ENCODE peak calls at places on chromosome 18, in seven cellular contexts. C, R, W, U, M, J and K are unnamed samples.

GRCh38 chr18:37294951-37295350 is 270.6 kb downstream of the CELF4 start:
- DNase-seq in C (no peak), R (no peak), W (peak), U (no peak), M (peak), J (no peak), K (no peak)

GRCh38 chr18:37484893-37485834 is 80.4 kb downstream of the CELF4 start:
- DNase-seq in C (no peak), R (no peak), W (peak), U (no peak), M (peak), J (no peak), K (no peak)

GRCh38 chr18:58529714-58530354 is 99.1 kb downstream of the ALPK2 start:
- DNase-seq in C (no peak), R (peak), W (peak), U (peak), M (peak), J (peak), K (peak)

GRCh38 chr18:70600225-70600925 is 311.5 kb downstream of the SOCS6 start:
- DNase-seq in C (no peak), R (no peak), W (no peak), U (no peak), M (no peak), J (no peak), K (no peak)

GRCh38 chr18:79068299-79068945 is 772 bp upstream of the ATP9B start:
- DNase-seq in C (no peak), R (no peak), W (no peak), U (no peak), M (peak), J (no peak), K (no peak)

GRCh38 chr18:57775937-57776336 is 27.2 kb downstream of the ATP8B1 start:
- DNase-seq in C (no peak), R (no peak), W (no peak), U (no peak), M (no peak), J (no peak), K (no peak)

GRCh38 chr18:44895176-44895798 is 214.6 kb downstream of the SETBP1 start:
- DNase-seq in C (no peak), R (peak), W (no peak), U (peak), M (peak), J (peak), K (peak)

GRCh38 chr18:39786477-39786876 is 2168.6 kb upstream of the PIK3C3 start:
- DNase-seq in C (no peak), R (no peak), W (no peak), U (no peak), M (no peak), J (no peak), K (no peak)

GRCh38 chr18:6884944-6885343 is 155.4 kb downstream of the ARHGAP28 start:
- DNase-seq in C (no peak), R (no peak), W (no peak), U (no peak), M (peak), J (no peak), K (no peak)

GRCh38 chr18:58668897-58669296 is 2.4 kb upstream of the MALT1 start:
- DNase-seq in C (no peak), R (no peak), W (no peak), U (no peak), M (no peak), J (no peak), K (no peak)

GRCh38 chr18:44654555-44654954 is 26.1 kb upstream of the SETBP1 start:
- DNase-seq in C (no peak), R (no peak), W (no peak), U (no peak), M (no peak), J (peak), K (no peak)

DNA sequence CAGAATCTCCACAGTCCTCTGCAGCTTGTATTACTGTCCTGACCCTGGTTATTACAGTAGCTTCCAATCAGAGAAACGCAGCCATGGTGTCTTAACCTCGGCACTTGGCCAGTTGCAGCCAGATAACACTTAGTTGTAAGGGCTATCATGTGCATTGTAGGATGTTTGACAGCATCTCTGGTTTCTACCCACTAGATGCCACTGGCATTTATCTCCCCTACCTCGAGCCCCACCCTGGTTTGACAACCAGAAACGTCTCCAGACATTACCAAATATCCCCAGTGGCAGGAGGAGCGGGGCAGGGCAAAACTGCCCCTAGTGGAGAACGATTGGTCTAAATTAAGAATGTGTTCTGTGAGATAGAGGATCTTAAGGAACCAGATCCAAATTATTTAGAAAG is 13.1 kb downstream of the DSG2 start:
- DNase-seq in C (no peak), R (no peak), W (no peak), U (no peak), M (no peak), J (no peak), K (no peak)
- TF ChIP-seq CTCF in C (no peak), R (peak), W (peak), U (no peak), M (no peak), J (no peak), K (peak)

DNA sequence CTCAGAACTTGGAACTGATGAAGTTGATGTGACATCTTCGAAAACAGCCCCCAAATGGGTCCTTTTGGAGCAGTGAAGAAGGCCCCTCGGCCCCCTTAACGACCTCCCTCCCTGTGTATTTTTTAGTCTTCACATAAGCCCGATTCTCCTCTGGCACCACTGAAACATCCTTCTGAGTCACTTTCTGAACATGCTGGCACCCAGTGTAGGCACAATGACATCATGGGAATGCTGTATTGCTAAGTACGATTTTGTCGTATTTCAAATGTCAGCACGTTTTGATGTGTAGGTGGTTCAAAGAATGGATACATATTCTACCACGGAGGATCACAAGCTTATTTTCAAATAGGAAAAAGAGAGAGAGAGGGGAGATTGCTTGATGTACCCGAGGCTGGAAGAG is 111.7 kb upstream of the RIOK3 start:
- DNase-seq in C (no peak), R (no peak), W (no peak), U (no peak), M (no peak), J (no peak), K (no peak)
- H3K4me3 ChIP-seq in C (no peak), R (no peak), W (no peak), U (no peak), M (no peak), J (no peak), K (no peak)

GRCh38 chr18:21741511-21742322 is 1.1 kb downstream of the MIB1 start:
- DNase-seq in C (peak), R (peak), W (no peak), U (no peak), M (peak), J (no peak), K (no peak)
- TF ChIP-seq CTCF in C (no peak), R (peak), W (no peak), U (no peak), M (no peak), J (peak), K (no peak)

DNA sequence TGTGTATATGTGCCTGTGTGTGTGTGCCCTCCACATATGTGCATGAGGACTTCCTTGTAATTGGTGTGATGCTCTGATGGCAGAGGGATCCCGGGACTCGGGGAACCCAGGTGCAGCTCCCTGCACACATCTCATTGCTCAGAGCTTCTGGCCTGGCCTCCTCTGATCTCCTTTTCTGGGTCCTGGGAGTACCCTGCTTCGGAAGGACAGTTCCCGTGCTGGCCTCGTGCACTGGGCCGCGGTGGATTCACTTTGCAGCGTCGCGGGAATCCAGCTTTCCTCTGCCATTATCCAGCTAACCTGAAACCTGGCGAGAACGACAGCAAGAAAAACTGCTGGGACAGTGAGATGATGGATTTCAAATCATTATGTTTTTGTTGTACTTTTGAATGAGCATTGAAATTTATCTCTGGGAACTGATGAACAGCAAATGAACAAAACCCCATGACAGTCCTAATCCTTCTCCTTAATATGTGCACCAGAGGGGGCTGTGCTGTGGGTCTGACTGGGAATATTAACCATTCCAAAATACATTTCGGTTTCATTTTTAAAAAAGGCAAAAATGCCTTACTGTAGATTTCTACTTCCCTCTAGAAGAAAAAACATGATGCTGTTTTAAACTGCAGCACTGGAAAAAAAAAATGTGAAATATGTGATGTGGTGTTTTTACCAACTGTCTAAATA is 78.2 kb downstream of the PTGR3 start:
- DNase-seq in C (no peak), R (no peak), W (peak), U (no peak), M (no peak), J (no peak), K (no peak)
- H3K4me3 ChIP-seq in C (no peak), R (no peak), W (no peak), U (peak), M (no peak), J (no peak), K (no peak)

GRCh38 chr18:35072616-35073015 is 31.4 kb downstream of the MAPRE2 start:
- DNase-seq in C (no peak), R (no peak), W (no peak), U (no peak), M (no peak), J (no peak), K (no peak)
- TF ChIP-seq CTCF in C (no peak), R (no peak), W (no peak), U (no peak), M (no peak), J (no peak), K (no peak)

GRCh38 chr18:13138822-13139139 is 79.8 kb upstream of the LDLRAD4 start:
- DNase-seq in C (no peak), R (no peak), W (no peak), U (no peak), M (no peak), J (no peak), K (no peak)
- H3K4me3 ChIP-seq in C (no peak), R (no peak), W (no peak), U (no peak), M (no peak), J (no peak), K (no peak)

DNA sequence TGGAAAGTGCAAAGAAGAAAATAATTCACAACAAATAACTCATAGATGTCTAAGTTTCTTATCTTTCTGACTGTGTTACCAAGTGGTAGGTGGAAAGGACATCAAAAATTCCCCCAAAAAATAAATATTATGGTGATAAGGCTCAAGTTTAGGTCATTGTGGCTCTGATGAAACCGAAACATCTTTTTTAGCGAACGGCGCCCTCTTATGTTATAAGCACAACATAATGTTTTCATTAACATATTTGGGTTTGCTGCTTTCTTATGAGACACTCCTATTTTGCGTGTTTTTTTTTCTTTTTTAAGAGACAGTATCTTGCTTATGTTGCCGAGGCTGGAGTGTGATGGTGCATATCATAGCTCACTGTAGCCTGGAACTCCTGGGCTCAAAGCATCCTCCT is 38.6 kb upstream of the SLC35G4 start:
- DNase-seq in C (no peak), R (no peak), W (no peak), U (no peak), M (no peak), J (no peak), K (no peak)
- TF ChIP-seq CTCF in C (no peak), R (no peak), W (peak), U (peak), M (no peak), J (peak), K (no peak)

GRCh38 chr18:62420151-62420512 is 95.0 kb downstream of the TNFRSF11A start:
- DNase-seq in C (no peak), R (no peak), W (no peak), U (no peak), M (no peak), J (no peak), K (no peak)

GRCh38 chr18:62426191-62426488 is 96.7 kb upstream of the ZCCHC2 start:
- DNase-seq in C (no peak), R (no peak), W (no peak), U (no peak), M (peak), J (no peak), K (no peak)

GRCh38 chr18:62420513-62421209 is 95.6 kb downstream of the TNFRSF11A start:
- DNase-seq in C (no peak), R (no peak), W (no peak), U (no peak), M (no peak), J (no peak), K (peak)

DNA sequence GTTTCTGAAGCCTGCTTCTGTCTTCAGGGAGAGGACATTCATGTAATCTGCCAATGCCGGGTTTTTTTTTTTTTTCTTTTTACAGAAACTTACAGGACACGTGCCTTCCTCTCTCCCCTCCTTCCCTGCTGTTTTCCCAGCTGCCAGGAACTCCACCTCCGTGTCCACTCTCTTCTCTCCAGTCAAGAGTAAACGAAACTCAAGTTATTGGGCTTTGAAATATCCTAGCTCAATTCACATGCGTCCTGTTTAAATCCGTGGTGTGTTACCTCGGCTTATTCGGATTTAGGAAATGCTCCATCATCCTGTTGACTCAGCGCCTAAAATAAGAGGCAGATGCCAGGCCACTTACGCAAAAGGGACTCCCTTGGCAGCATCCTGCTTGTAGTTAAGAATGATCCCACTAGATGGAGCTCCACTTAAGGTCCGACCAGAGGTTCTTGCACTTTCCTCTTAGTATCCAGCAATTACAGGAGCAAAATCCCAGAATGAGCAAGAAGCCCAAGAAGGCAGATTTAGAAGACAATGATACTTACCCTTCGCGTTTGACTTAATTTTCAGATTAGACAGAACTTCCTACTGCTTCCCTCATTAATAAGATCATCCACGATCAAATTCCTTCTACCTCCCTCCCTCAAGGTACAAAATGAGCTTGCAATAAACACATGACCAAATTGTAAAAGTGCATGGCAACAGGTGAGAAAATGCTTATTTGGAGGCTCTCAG is 97.2 kb upstream of the ZCCHC2 start:
- DNase-seq in C (no peak), R (no peak), W (peak), U (peak), M (peak), J (peak), K (peak)
- H3K4me3 ChIP-seq in C (peak), R (no peak), W (peak), U (peak), M (no peak), J (peak), K (no peak)

GRCh38 chr18:60649107-60649506 is 276.5 kb upstream of the MC4R start:
- DNase-seq in C (no peak), R (no peak), W (no peak), U (no peak), M (no peak), J (no peak), K (peak)

GRCh38 chr18:60654298-60654697 is 281.7 kb upstream of the MC4R start:
- DNase-seq in C (no peak), R (no peak), W (no peak), U (no peak), M (no peak), J (no peak), K (no peak)

DNA sequence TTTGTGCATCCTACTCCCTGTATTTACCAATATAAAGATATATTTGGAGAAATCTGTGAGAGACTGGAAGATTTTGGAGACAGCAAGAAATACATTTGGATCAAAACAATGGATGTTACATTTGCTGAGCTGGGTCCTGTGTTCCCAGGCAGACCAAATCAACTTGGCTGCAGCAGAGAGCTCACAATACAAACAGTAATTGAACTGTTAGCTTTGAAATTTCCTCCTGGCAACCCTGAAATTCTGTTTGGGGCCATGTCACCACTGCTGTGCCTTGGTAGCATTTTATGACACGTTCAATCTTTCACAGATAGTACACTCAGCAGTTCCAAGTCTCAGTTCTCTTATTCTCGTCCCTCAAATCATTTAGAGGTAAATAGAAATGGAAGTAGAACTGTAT is 277.2 kb upstream of the MC4R start:
- DNase-seq in C (no peak), R (no peak), W (no peak), U (no peak), M (no peak), J (no peak), K (no peak)
- TF ChIP-seq CTCF in C (no peak), R (no peak), W (no peak), U (no peak), M (no peak), J (no peak), K (no peak)